ENCODE peak calls at places on chromosomes 11 and 22, in six cellular contexts. D is effector memory CD4-positive, alpha-beta T cell; O is PC-3; X is adipocyte; T is HCT116; G is PC-9. R is an unnamed sample.

GRCh38 chr11:113796663-113797259 is 17.2 kb downstream of the CLDN25 start:
- DNase-seq in D (peak; percentile 5), O (peak; percentile 74), X (peak; percentile 68), T (peak; percentile 12), G (no peak), R (peak; percentile 55)

GRCh38 chr11:64891215-64891848 is 12.9 kb upstream of the EHD1 start:
- DNase-seq in D (no peak), O (no peak), X (no peak), T (no peak), G (no peak), R (no peak)

GRCh38 chr11:34600339-34601084 is 20.4 kb upstream of the EHF start:
- DNase-seq in D (no peak), O (no peak), X (no peak), T (peak; percentile 68), G (peak; percentile 61), R (peak; percentile 90)

GRCh38 chr11:29676993-29677392 is 339.8 kb downstream of the KCNA4 start:
- DNase-seq in D (no peak), O (no peak), X (no peak), T (no peak), G (no peak), R (no peak)

GRCh38 chr11:122202951-122203456 is 87.0 kb upstream of the BLID start:
- DNase-seq in D (no peak), O (peak; percentile 95), X (peak; percentile 92), T (peak; percentile 81), G (peak; percentile 69), R (peak; percentile 50)

GRCh38 chr22:37008365-37008764 is 10.9 kb downstream of the TST start:
- DNase-seq in D (no peak), O (no peak), X (no peak), T (no peak), G (no peak), R (no peak)

GRCh38 chr11:34730544-34731295 is 109.8 kb downstream of the EHF start:
- DNase-seq in D (no peak), O (peak; percentile 63), X (no peak), T (no peak), G (no peak), R (no peak)

GRCh38 chr11:70073881-70074371 is 4.2 kb upstream of the ANO1 start:
- DNase-seq in D (no peak), O (peak; percentile 57), X (peak; percentile 13), T (no peak), G (peak; percentile 44), R (no peak)

GRCh38 chr11:3052109-3052479 is 5.1 kb downstream of the CARS1 start:
- DNase-seq in D (no peak), O (no peak), X (no peak), T (no peak), G (no peak), R (no peak)

GRCh38 chr22:27903805-27904473 is 15.1 kb downstream of the PITPNB start:
- DNase-seq in D (no peak), O (no peak), X (no peak), T (no peak), G (no peak), R (no peak)

GRCh38 chr11:92854162-92854561 is 115.3 kb upstream of the MTNR1B start:
- DNase-seq in D (no peak), O (no peak), X (no peak), T (no peak), G (no peak), R (no peak)

GRCh38 chr11:1869427-1870325 is 16.8 kb downstream of the LSP1 start:
- DNase-seq in D (no peak), O (no peak), X (no peak), T (no peak), G (no peak), R (no peak)

GRCh38 chr22:41947181-41948080 is 479 bp upstream of the CENPM start:
- DNase-seq in D (no peak), O (no peak), X (no peak), T (no peak), G (no peak), R (no peak)

GRCh38 chr22:47627561-47628253 is 865.3 kb downstream of the TBC1D22A start:
- DNase-seq in D (no peak), O (peak; percentile 68), X (no peak), T (peak; percentile 7), G (no peak), R (no peak)

GRCh38 chr11:71246559-71246958 is 5.8 kb downstream of the SHANK2 start:
- DNase-seq in D (no peak), O (no peak), X (no peak), T (no peak), G (no peak), R (no peak)

GRCh38 chr22:32904044-32904443 is 102.5 kb downstream of the TIMP3 start:
- DNase-seq in D (no peak), O (peak; percentile 2), X (peak; percentile 52), T (peak; percentile 51), G (peak; percentile 22), R (peak; percentile 22)

GRCh38 chr11:24587655-24588054 is 90.8 kb downstream of the LUZP2 start:
- DNase-seq in D (no peak), O (no peak), X (peak; percentile 45), T (no peak), G (no peak), R (no peak)

GRCh38 chr11:34348919-34349318 is 8.9 kb downstream of the ABTB2 start:
- DNase-seq in D (no peak), O (no peak), X (no peak), T (no peak), G (no peak), R (no peak)

GRCh38 chr11:61337706-61338268 is 4.8 kb downstream of the TKFC start:
- DNase-seq in D (no peak), O (no peak), X (no peak), T (no peak), G (no peak), R (no peak)

GRCh38 chr22:48889887-48890692 is 937.6 kb downstream of the BRD1 start:
- DNase-seq in D (no peak), O (no peak), X (no peak), T (no peak), G (no peak), R (no peak)

GRCh38 chr11:61587951-61588695 is 7.2 kb upstream of the SYT7 start:
- DNase-seq in D (peak; percentile 55), O (peak; percentile 62), X (peak; percentile 21), T (peak; percentile 46), G (peak; percentile 79), R (peak; percentile 71)

GRCh38 chr11:2770556-2771301 is 70.9 kb upstream of the KCNQ1OT1 start:
- DNase-seq in D (no peak), O (no peak), X (no peak), T (no peak), G (peak; percentile 31), R (peak; percentile 1)

GRCh38 chr11:109123811-109124787 is 297.9 kb upstream of the C11orf87 start:
- DNase-seq in D (no peak), O (no peak), X (peak; percentile 43), T (no peak), G (no peak), R (peak; percentile 3)

GRCh38 chr11:10908215-10908990 is 50.5 kb upstream of the ZBED5 start:
- DNase-seq in D (no peak), O (peak; percentile 83), X (peak; percentile 77), T (no peak), G (peak; percentile 40), R (peak; percentile 87)

GRCh38 chr11:71204748-71205664 is 47.4 kb downstream of the SHANK2 start:
- DNase-seq in D (no peak), O (no peak), X (no peak), T (no peak), G (no peak), R (no peak)

GRCh38 chr11:69088676-69089146 is 40.0 kb downstream of the TPCN2 start:
- DNase-seq in D (peak; percentile 31), O (peak; percentile 93), X (peak; percentile 86), T (peak; percentile 75), G (peak; percentile 86), R (peak; percentile 69)

GRCh38 chr11:10856689-10857603 is 907 bp downstream of the ZBED5 start:
- DNase-seq in D (no peak), O (peak; percentile 45), X (peak; percentile 64), T (no peak), G (peak; percentile 19), R (peak; percentile 50)

DNA sequence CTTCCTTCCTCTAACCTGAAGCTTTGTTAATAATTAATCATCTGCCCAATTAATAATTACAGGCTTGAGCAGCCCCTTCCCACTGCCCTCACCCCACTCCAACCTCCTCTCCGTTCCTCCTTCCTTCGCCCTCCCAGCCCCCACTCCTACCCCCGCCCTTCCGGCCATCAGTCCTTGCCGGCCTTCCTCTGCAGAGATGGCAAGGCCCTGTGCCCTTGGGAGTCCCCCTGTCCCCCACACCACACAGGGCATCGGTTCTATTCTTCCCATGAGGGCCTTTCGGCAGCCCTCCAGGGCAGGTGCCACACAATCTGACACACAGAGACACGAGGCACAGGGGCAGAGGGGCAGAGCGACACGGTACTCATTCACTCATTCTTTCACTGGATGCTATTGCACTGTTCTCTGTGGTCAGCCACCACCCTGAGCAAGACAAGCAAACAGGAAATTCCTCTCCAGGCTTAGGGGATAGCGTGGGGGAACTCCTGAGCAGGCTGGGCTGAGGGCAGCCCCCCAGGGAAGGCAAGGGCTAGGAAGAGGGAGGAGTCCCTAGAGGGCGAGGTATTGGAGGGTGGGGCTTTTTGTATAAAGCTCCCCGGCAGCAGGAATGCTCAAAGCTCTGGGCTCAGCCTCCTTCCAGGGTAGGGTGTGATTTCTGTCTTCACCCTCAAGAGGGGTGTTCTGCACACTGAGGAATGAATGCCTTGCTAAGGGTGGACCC is 14.8 kb downstream of the MGAT3 start:
- DNase-seq in D (no peak), O (no peak), X (peak; percentile 76), T (no peak), G (peak; percentile 68), R (no peak)
- H3K4me3 ChIP-seq in D (no peak overlapping the region), O (no peak overlapping the region), X (no peak overlapping the region), T (no peak overlapping the region), G (no peak overlapping the region), R (no peak overlapping the region)

GRCh38 chr22:50016988-50017700 is 4.6 kb upstream of the IL17REL start:
- DNase-seq in D (no peak), O (no peak), X (no peak), T (no peak), G (peak; percentile 49), R (no peak)
- H3K27me3 ChIP-seq in D (peaks cover 8% of the 10 kb centered on the region), O (no peaks in the 10 kb centered on the region), X (peaks cover 54% of the 10 kb centered on the region), T (no peaks in the 10 kb centered on the region), G (peaks cover 47% of the 10 kb centered on the region), R (no peaks in the 10 kb centered on the region)

GRCh38 chr11:108034952-108035351 is 26.3 kb downstream of the CUL5 start:
- DNase-seq in D (no peak), O (no peak), X (no peak), T (no peak), G (no peak), R (no peak)

GRCh38 chr11:108035690-108036089 is 27.0 kb downstream of the CUL5 start:
- DNase-seq in D (no peak), O (no peak), X (no peak), T (no peak), G (no peak), R (no peak)

GRCh38 chr11:108037211-108037610 is 28.5 kb downstream of the CUL5 start:
- DNase-seq in D (no peak), O (no peak), X (no peak), T (no peak), G (no peak), R (no peak)

GRCh38 chr11:108034034-108034433 is 25.3 kb downstream of the CUL5 start:
- DNase-seq in D (no peak), O (no peak), X (no peak), T (no peak), G (no peak), R (no peak)

GRCh38 chr11:108037636-108038035 is 28.9 kb downstream of the CUL5 start:
- DNase-seq in D (no peak), O (no peak), X (peak; percentile 58), T (no peak), G (no peak), R (no peak)
- H3K36me3 ChIP-seq in D (peaks cover 33% of the 10 kb centered on the region), O (peaks cover 29% of the 10 kb centered on the region), X (peaks cover 35% of the 10 kb centered on the region), T (no peaks in the 10 kb centered on the region), G (peaks cover 15% of the 10 kb centered on the region), R (peaks cover 6% of the 10 kb centered on the region)

GRCh38 chr22:18079706-18080230 is 2.0 kb downstream of the PEX26 start:
- DNase-seq in D (no peak), O (no peak), X (no peak), T (no peak), G (no peak), R (no peak)
- H3K4me3 ChIP-seq in D (no peak overlapping the region), O (peak overlapping the region; percentile 98), X (peak overlapping the region; percentile 90), T (no peak overlapping the region), G (no peak overlapping the region), R (no peak overlapping the region)

R was measured in body of pancreas.